ENCODE peak calls at places on chromosomes 11 and 22, in four cellular contexts. One of them, this sample, is unnamed.

GRCh38 chr22:21942407-21942895 is 10.2 kb downstream of the PPM1F start:
- DNase-seq in A673: peak
- DNase-seq in esophagus squamous epithelium: no peak
- DNase-seq in pancreas: peak
- DNase-seq in this sample: no peak

GRCh38 chr22:37932821-37933578 is 20.4 kb downstream of the C22orf23 start:
- DNase-seq in A673: no peak
- DNase-seq in esophagus squamous epithelium: no peak
- DNase-seq in pancreas: peak
- DNase-seq in this sample: no peak

GRCh38 chr11:85809881-85810280 is 1.1 kb downstream of the SYTL2 start:
- DNase-seq in A673: peak
- DNase-seq in esophagus squamous epithelium: no peak
- DNase-seq in pancreas: no peak
- DNase-seq in this sample: peak

GRCh38 chr11:35236667-35237003 is 97.7 kb downstream of the CD44 start:
- DNase-seq in A673: no peak
- DNase-seq in esophagus squamous epithelium: no peak
- DNase-seq in pancreas: no peak
- DNase-seq in this sample: no peak

GRCh38 chr11:266676-267439 is 11.3 kb upstream of the NLRP6 start:
- DNase-seq in A673: no peak
- DNase-seq in esophagus squamous epithelium: no peak
- DNase-seq in pancreas: no peak
- DNase-seq in this sample: peak

GRCh38 chr22:20585640-20586402 is 78.4 kb downstream of the MED15 start:
- DNase-seq in A673: no peak
- DNase-seq in esophagus squamous epithelium: no peak
- DNase-seq in pancreas: no peak
- DNase-seq in this sample: no peak

GRCh38 chr11:99422581-99423434 is 402.1 kb downstream of the CNTN5 start:
- DNase-seq in A673: no peak
- DNase-seq in esophagus squamous epithelium: no peak
- DNase-seq in pancreas: no peak
- DNase-seq in this sample: no peak

GRCh38 chr22:36291831-36292740 is 39.2 kb downstream of the APOL1 start:
- DNase-seq in A673: no peak
- DNase-seq in esophagus squamous epithelium: no peak
- DNase-seq in pancreas: no peak
- DNase-seq in this sample: peak

GRCh38 chr11:126345759-126346585 is 9.5 kb upstream of the ST3GAL4 start:
- DNase-seq in A673: peak
- DNase-seq in esophagus squamous epithelium: no peak
- DNase-seq in pancreas: peak
- DNase-seq in this sample: no peak

GRCh38 chr22:39301926-39302325 is 17.5 kb downstream of the RPL3 start:
- DNase-seq in A673: peak
- DNase-seq in esophagus squamous epithelium: no peak
- DNase-seq in pancreas: no peak
- DNase-seq in this sample: no peak

GRCh38 chr11:2807276-2807681 is 78.3 kb downstream of the CDKN1C start:
- DNase-seq in A673: no peak
- DNase-seq in esophagus squamous epithelium: no peak
- DNase-seq in pancreas: peak
- DNase-seq in this sample: no peak

GRCh38 chr22:49014227-49015201 is 813.2 kb downstream of the BRD1 start:
- DNase-seq in A673: no peak
- DNase-seq in esophagus squamous epithelium: no peak
- DNase-seq in pancreas: no peak
- DNase-seq in this sample: no peak

GRCh38 chr11:76662656-76663460 is 7.7 kb downstream of the LRRC32 start:
- DNase-seq in A673: no peak
- DNase-seq in esophagus squamous epithelium: no peak
- DNase-seq in pancreas: no peak
- DNase-seq in this sample: no peak

GRCh38 chr11:87265915-87266314 is 228.2 kb downstream of the TMEM135 start:
- DNase-seq in A673: no peak
- DNase-seq in esophagus squamous epithelium: no peak
- DNase-seq in pancreas: no peak
- DNase-seq in this sample: no peak

GRCh38 chr11:93895106-93895862 is 44.9 kb upstream of the VSTM5 start:
- DNase-seq in A673: peak
- DNase-seq in esophagus squamous epithelium: no peak
- DNase-seq in pancreas: peak
- DNase-seq in this sample: no peak

GRCh38 chr11:99418927-99419707 is 398.4 kb downstream of the CNTN5 start:
- DNase-seq in A673: no peak
- DNase-seq in esophagus squamous epithelium: no peak
- DNase-seq in pancreas: no peak
- DNase-seq in this sample: no peak

GRCh38 chr11:130165601-130166456 is 6.2 kb downstream of the ST14 start:
- DNase-seq in A673: no peak
- DNase-seq in esophagus squamous epithelium: no peak
- DNase-seq in pancreas: no peak
- DNase-seq in this sample: no peak

GRCh38 chr11:123483058-123483457 is 53.0 kb downstream of the GRAMD1B start:
- DNase-seq in A673: no peak
- DNase-seq in esophagus squamous epithelium: no peak
- DNase-seq in pancreas: no peak
- DNase-seq in this sample: no peak

GRCh38 chr11:106565326-106565725 is 452.9 kb downstream of the GUCY1A2 start:
- DNase-seq in A673: no peak
- DNase-seq in esophagus squamous epithelium: no peak
- DNase-seq in pancreas: no peak
- DNase-seq in this sample: no peak

GRCh38 chr22:45164217-45165123 is 745 bp downstream of the NUP50 start:
- DNase-seq in A673: peak
- DNase-seq in esophagus squamous epithelium: no peak
- DNase-seq in pancreas: peak
- DNase-seq in this sample: peak

GRCh38 chr11:47917643-47918369 is 62.6 kb upstream of the PTPRJ start:
- DNase-seq in A673: peak
- DNase-seq in esophagus squamous epithelium: peak
- DNase-seq in pancreas: peak
- DNase-seq in this sample: peak

GRCh38 chr11:64654439-64654838 is 63.4 kb downstream of the SLC22A12 start:
- DNase-seq in A673: no peak
- DNase-seq in esophagus squamous epithelium: no peak
- DNase-seq in pancreas: no peak
- DNase-seq in this sample: no peak

GRCh38 chr11:96167233-96167632 is 175.8 kb downstream of the MAML2 start:
- DNase-seq in A673: peak
- DNase-seq in esophagus squamous epithelium: no peak
- DNase-seq in pancreas: no peak
- DNase-seq in this sample: no peak

GRCh38 chr11:34190192-34191139 is 85.0 kb downstream of the NAT10 start:
- DNase-seq in A673: no peak
- DNase-seq in esophagus squamous epithelium: no peak
- DNase-seq in pancreas: no peak
- DNase-seq in this sample: no peak

GRCh38 chr11:103109818-103110388 is 677 bp downstream of the DYNC2H1 start:
- DNase-seq in A673: peak
- DNase-seq in esophagus squamous epithelium: no peak
- DNase-seq in pancreas: no peak
- DNase-seq in this sample: no peak

GRCh38 chr11:118918128-118918685 is 7.5 kb downstream of the BCL9L start:
- DNase-seq in A673: peak
- DNase-seq in esophagus squamous epithelium: no peak
- DNase-seq in pancreas: peak
- DNase-seq in this sample: peak
- H3K4me3 ChIP-seq in A673: no peak
- H3K4me3 ChIP-seq in esophagus squamous epithelium: peak
- H3K4me3 ChIP-seq in pancreas: no peak
- H3K4me3 ChIP-seq in this sample: peak

DNA sequence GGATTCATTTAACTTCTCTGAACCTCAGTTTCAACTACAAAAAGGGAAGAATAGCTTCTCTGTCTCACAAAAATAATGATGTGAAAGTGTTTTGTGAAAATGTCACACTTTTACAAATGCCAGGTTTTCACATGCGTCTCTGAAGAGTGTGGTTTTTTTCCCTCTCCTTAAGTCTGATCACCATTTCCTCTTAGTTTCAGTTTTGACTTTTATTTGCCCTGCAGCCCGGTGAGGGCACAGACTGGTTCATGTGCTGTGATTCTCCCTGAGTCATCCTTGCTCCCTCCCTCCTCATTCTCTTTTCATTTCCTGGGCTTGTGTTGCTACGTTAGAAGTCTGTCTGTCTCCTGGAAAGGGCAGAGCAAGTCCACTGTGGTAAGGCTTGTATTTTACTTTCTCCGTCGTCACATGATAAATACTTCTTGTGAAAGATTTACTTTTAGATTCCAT is 67.8 kb downstream of the BID start:
- DNase-seq in A673: peak
- DNase-seq in esophagus squamous epithelium: no peak
- DNase-seq in pancreas: no peak
- DNase-seq in this sample: no peak
- H3K4me3 ChIP-seq in A673: peak
- H3K4me3 ChIP-seq in esophagus squamous epithelium: peak
- H3K4me3 ChIP-seq in pancreas: no peak
- H3K4me3 ChIP-seq in this sample: no peak

DNA sequence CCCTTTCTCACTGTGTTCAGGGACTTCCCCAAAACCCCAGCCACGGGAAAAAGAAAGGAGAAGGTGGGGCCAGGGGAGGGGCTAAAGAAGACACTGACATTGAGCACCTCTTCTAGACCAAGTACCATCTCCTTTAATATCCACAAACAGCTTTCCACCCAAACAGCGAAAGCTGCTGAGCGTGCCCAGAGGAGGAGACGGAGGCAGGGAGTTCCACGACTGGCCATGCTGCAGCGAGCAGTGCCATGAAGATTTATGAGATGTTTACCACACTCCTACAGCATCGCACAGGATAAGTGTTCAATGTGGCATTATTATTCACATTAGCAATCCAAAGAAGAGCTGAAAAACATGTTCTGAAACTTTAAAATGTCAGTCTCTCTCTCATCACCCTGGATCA is 127.4 kb downstream of the LARGE1 start:
- DNase-seq in A673: no peak
- DNase-seq in esophagus squamous epithelium: no peak
- DNase-seq in pancreas: no peak
- DNase-seq in this sample: no peak
- H3K4me3 ChIP-seq in A673: no peak
- H3K4me3 ChIP-seq in esophagus squamous epithelium: no peak
- H3K4me3 ChIP-seq in pancreas: no peak
- H3K4me3 ChIP-seq in this sample: no peak

DNA sequence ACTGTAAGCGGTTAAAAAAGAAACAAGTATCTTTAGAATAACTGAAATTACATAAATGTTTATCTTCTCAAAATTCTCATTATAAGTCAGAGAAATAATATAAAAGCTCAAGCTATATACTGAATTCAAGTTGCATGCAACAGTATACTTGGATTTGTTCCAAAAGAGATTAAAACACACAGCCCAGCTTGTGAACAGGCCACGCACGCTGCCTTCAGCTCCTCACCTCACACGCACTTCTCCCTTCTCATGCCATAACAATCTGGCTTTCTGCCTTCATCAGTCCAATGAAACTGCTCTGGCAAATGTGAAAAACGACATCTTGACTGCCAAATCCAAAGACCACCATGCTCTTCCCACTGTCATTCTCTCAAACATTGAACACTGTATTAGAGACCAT is 22.1 kb downstream of the ATP6V1E1 start:
- DNase-seq in A673: peak
- DNase-seq in esophagus squamous epithelium: no peak
- DNase-seq in pancreas: no peak
- DNase-seq in this sample: no peak
- H3K4me3 ChIP-seq in A673: no peak
- H3K4me3 ChIP-seq in esophagus squamous epithelium: no peak
- H3K4me3 ChIP-seq in pancreas: no peak
- H3K4me3 ChIP-seq in this sample: no peak

GRCh38 chr11:100810146-100810545 is 123.1 kb downstream of the ARHGAP42 start:
- DNase-seq in A673: no peak
- DNase-seq in esophagus squamous epithelium: no peak
- DNase-seq in pancreas: no peak
- DNase-seq in this sample: no peak
- H3K4me3 ChIP-seq in A673: no peak
- H3K4me3 ChIP-seq in esophagus squamous epithelium: no peak
- H3K4me3 ChIP-seq in pancreas: no peak
- H3K4me3 ChIP-seq in this sample: no peak

GRCh38 chr11:116871248-116871647 is 33.8 kb upstream of the APOA1 start:
- DNase-seq in A673: no peak
- DNase-seq in esophagus squamous epithelium: no peak
- DNase-seq in pancreas: no peak
- DNase-seq in this sample: no peak
- H3K4me3 ChIP-seq in A673: no peak
- H3K4me3 ChIP-seq in esophagus squamous epithelium: no peak
- H3K4me3 ChIP-seq in pancreas: no peak
- H3K4me3 ChIP-seq in this sample: no peak

DNA sequence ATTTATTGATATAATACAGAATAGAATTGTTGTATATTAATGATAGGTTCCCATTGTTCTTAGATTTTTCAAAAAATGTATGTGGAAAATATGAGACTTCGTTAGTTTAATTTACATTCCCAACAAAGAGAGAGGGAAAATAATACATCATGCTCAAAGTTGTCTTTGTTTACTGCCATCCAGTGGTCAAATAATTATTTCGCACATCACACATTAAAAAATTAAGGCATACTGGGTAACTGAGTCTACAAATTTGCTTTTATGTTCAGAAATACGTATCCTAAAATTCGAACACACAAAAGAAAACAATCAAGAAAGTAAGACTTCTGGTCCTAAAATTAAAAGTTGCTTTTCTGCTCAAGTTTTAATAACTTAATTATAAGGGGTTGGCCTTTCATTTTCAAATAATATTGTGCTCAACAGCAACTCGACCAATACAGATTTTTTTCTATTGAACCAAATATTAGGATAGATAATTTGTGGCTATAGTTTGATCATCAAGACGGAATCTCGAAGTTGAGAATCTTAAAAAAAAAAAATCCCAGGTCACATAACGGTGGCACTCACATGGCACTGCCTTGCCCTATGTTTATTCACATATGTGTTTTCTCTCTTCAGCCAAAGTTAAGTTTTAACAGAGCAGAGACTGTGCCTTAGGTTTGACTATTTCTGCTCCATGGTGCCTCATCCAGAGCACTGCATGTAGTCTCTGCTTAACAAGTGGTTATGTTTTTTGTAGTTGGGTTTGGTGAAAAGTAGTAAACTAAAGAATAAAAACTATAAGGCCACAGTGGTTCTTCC is 12.3 kb downstream of the PDGFD start:
- DNase-seq in A673: peak
- DNase-seq in esophagus squamous epithelium: no peak
- DNase-seq in pancreas: no peak
- DNase-seq in this sample: no peak
- H3K4me3 ChIP-seq in A673: no peak
- H3K4me3 ChIP-seq in esophagus squamous epithelium: no peak
- H3K4me3 ChIP-seq in pancreas: no peak
- H3K4me3 ChIP-seq in this sample: no peak

GRCh38 chr22:46233231-46233630 is 16.9 kb downstream of the CDPF1 start:
- DNase-seq in A673: peak
- DNase-seq in esophagus squamous epithelium: no peak
- DNase-seq in pancreas: peak
- DNase-seq in this sample: no peak
- H3K4me3 ChIP-seq in A673: no peak
- H3K4me3 ChIP-seq in esophagus squamous epithelium: no peak
- H3K4me3 ChIP-seq in pancreas: no peak
- H3K4me3 ChIP-seq in this sample: no peak